ENCODE peak calls at places on chromosomes 4 and X, in seven cellular contexts. W, Z, L, C, N, R and S are unnamed samples.

GRCh38 chr4:99630857-99631256 is 26.8 kb downstream of the C4orf54 start:
- DNase-seq in N (no peak), Z (no peak), W (no peak), C (no peak), R (no peak), L (no peak), S (no peak)

GRCh38 chrX:67328496-67328895 is 215.3 kb upstream of the AR start:
- DNase-seq in L (no peak), R (no peak), N (no peak), W (no peak), C (no peak), Z (no peak), S (no peak)

GRCh38 chr4:179595671-179596410 is 2153.6 kb upstream of the AGA start:
- DNase-seq in N (no peak), L (no peak), Z (peak), W (no peak), C (no peak), R (no peak), S (no peak)

GRCh38 chrX:1903380-1903935 is 288.6 kb downstream of the ASMT start:
- DNase-seq in N (peak), Z (peak), R (no peak), C (no peak), W (no peak), L (no peak), S (no peak)

GRCh38 chr4:7939377-7940108 is at the start of gene AFAP1:
- DNase-seq in W (peak), L (no peak), R (no peak), Z (peak), N (peak), C (peak), S (peak)

GRCh38 chrX:40154853-40155616 is 57.3 kb upstream of the BCOR start:
- DNase-seq in R (no peak), Z (no peak), W (peak), N (peak), C (peak), L (no peak), S (no peak)

GRCh38 chr4:23516719-23517118 is 373.1 kb downstream of the PPARGC1A start:
- DNase-seq in L (no peak), Z (no peak), R (no peak), W (no peak), C (no peak), N (no peak), S (peak)

GRCh38 chr4:70399319-70399718 is 1.6 kb downstream of the OPRPN start:
- DNase-seq in N (no peak), Z (no peak), R (no peak), W (no peak), C (no peak), L (no peak), S (no peak)

GRCh38 chr4:169032883-169033645 is 23.0 kb upstream of the CBR4 start:
- DNase-seq in C (no peak), L (no peak), W (no peak), N (no peak), R (no peak), Z (no peak), S (no peak)

GRCh38 chr4:3877236-3877635 is 111.1 kb downstream of the ADRA2C start:
- DNase-seq in L (no peak), W (no peak), N (no peak), C (no peak), R (no peak), Z (no peak), S (no peak)

GRCh38 chr4:85756938-85757337 is 282.0 kb downstream of the ARHGAP24 start:
- DNase-seq in W (peak), N (no peak), L (no peak), Z (no peak), R (no peak), C (peak), S (no peak)

GRCh38 chrX:54641530-54641929 is 111.5 kb downstream of the GNL3L start:
- DNase-seq in Z (no peak), W (no peak), C (no peak), N (no peak), L (no peak), R (no peak), S (peak)

GRCh38 chrX:45083314-45083713 is 117.4 kb downstream of the DIPK2B start:
- DNase-seq in N (no peak), W (no peak), C (no peak), Z (no peak), R (no peak), L (no peak), S (no peak)

GRCh38 chrX:55107262-55107661 is 18.4 kb downstream of the PAGE2 start:
- DNase-seq in Z (no peak), L (no peak), N (peak), C (no peak), W (no peak), R (no peak), S (no peak)

GRCh38 chrX:154449618-154450017 is 5.7 kb downstream of the FAM50A start:
- DNase-seq in R (no peak), N (no peak), W (no peak), C (no peak), Z (no peak), L (no peak), S (no peak)

GRCh38 chr4:153257151-153257620 is 52.9 kb downstream of the TRIM2 start:
- DNase-seq in C (peak), Z (no peak), L (no peak), W (no peak), N (no peak), R (no peak), S (no peak)

GRCh38 chr4:139015948-139016451 is 419 bp downstream of the NOCT start:
- DNase-seq in W (peak), Z (no peak), R (no peak), N (peak), C (no peak), L (no peak), S (peak)

GRCh38 chr4:2545321-2546013 is 9.0 kb downstream of the FAM193A start:
- DNase-seq in Z (no peak), C (no peak), R (no peak), W (no peak), N (no peak), L (no peak), S (no peak)

GRCh38 chrX:23525531-23525930 is 141.8 kb upstream of the PRDX4 start:
- DNase-seq in R (no peak), W (no peak), Z (no peak), N (no peak), C (no peak), L (no peak), S (peak)

GRCh38 chr4:2402053-2402452 is 16.4 kb downstream of the ZFYVE28 start:
- DNase-seq in C (peak), N (peak), R (no peak), Z (no peak), L (peak), W (peak), S (peak)

GRCh38 chr4:5157721-5158390 is 106.6 kb downstream of the STK32B start:
- DNase-seq in Z (no peak), W (no peak), N (no peak), C (no peak), R (no peak), L (no peak), S (no peak)

DNA sequence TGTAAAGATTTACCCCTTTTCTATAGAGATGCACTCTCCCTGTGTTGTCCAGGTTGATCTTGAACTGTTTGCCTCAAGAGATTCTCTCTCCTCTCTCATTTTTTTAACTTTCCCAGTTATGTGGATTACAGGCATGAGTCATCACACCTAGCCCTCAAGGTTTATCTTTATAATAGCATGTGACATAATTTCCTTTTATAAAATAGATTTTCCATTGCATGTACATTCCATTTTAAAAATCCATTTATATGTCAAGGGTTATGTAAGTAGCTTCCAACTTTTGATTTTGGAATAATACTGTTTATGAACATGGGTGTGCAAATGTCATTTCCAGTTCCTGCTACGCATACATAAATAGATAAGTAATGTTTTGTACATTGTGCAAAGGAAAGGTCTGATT is 20.6 kb downstream of the ZNF721 start:
- DNase-seq in R (no peak), W (no peak), Z (no peak), N (no peak), C (no peak), L (no peak), S (no peak)
- TF ChIP-seq JUND in R (no peak), W (peak), Z (no peak), N (no peak), C (peak), L (no peak), S (no peak)

DNA sequence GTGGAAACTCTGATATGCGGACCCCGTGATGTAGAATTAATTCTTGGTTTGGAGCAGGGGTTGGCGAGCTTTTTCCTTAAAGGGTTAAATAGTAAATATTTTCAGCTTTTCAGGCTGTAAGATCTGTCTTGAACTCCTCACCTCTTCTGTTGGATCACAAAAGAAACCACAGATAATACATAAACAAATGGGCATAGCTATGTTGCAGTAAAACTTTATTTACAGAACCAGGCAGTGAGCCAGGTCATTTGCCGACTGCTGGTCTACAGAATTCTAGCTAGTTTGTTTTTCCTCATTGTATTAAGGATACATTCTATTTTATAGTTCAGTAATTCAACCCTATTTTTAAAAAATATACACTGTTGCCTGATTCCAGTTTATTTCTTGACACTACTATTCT is 116.6 kb downstream of the PAPSS1 start:
- DNase-seq in C (no peak), W (no peak), Z (no peak), R (no peak), L (no peak), N (no peak), S (no peak)
- TF ChIP-seq JUND in C (no peak), W (no peak), Z (no peak), R (no peak), L (no peak), N (no peak), S (no peak)

GRCh38 chr4:183517781-183518180 is 12.9 kb downstream of the ING2 start:
- DNase-seq in W (no peak), N (no peak), L (no peak), C (no peak), Z (no peak), R (no peak), S (no peak)

GRCh38 chr4:183515411-183515810 is 10.6 kb downstream of the ING2 start:
- DNase-seq in Z (no peak), R (no peak), L (no peak), N (no peak), W (no peak), C (no peak), S (no peak)
- TF ChIP-seq JUND in Z (no peak), R (no peak), L (no peak), N (no peak), W (no peak), C (no peak), S (no peak)

GRCh38 chr4:185263419-185263818 is 54.0 kb downstream of the SNX25 start:
- DNase-seq in C (no peak), L (no peak), N (no peak), R (no peak), W (no peak), Z (no peak), S (no peak)
- TF ChIP-seq JUND in C (no peak), L (no peak), N (no peak), R (no peak), W (no peak), Z (no peak), S (no peak)

DNA sequence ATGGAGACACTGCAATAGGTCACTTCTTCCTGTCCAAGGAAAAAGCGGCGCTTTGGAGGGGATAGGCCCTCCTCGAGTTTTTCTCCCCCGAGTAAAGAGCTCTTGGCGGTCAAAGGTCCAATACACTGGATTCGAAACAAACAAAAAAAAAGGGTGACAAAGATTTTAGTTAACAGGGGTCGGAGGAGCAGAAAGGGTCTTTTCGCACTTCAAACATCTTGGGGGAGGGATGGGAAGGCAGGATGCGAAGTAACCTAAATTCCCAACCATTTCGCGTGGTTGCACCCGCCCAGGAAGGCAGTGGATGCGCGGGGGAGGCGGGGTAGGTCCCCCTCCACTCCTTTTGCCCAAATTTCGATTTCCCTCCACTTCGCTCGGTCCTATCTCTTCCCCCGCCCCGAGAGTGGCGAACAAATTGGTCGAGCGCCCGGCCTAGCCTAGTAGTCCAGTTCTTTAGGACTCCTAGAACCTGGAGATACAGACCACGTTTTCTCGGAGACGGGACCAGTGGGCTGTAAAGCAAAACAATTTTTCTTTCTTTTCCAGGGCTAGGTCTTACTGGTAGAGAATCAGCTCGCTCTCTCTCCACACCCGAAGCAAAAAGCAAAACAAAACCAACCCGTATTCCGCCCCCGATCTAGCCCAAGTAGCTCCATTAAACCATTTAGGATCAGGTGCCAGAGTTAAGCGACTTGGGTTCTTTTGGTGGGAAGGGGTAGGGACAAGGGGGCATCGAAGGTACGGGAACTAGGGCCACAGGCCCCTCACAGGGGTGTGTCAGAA is 2.0 kb upstream of the STAG2 start:
- DNase-seq in C (peak), W (peak), Z (no peak), R (no peak), N (no peak), L (no peak), S (peak)
- TF ChIP-seq JUND in C (no peak), W (no peak), Z (no peak), R (no peak), N (no peak), L (no peak), S (no peak)

GRCh38 chr4:52658671-52659015 is 458 bp downstream of the USP46 start:
- DNase-seq in R (no peak), W (peak), Z (no peak), L (no peak), C (peak), N (no peak), S (no peak)

GRCh38 chr4:52657317-52657629 is 1.8 kb downstream of the USP46 start:
- DNase-seq in N (no peak), W (no peak), C (no peak), R (no peak), Z (no peak), L (no peak), S (no peak)

GRCh38 chr4:52659722-52660261 is 691 bp upstream of the USP46 start:
- DNase-seq in L (no peak), N (peak), R (no peak), Z (no peak), C (peak), W (peak), S (peak)

GRCh38 chr4:52659016-52659721 is at the start of gene USP46:
- DNase-seq in W (peak), Z (peak), R (no peak), C (peak), N (peak), L (no peak), S (peak)

DNA sequence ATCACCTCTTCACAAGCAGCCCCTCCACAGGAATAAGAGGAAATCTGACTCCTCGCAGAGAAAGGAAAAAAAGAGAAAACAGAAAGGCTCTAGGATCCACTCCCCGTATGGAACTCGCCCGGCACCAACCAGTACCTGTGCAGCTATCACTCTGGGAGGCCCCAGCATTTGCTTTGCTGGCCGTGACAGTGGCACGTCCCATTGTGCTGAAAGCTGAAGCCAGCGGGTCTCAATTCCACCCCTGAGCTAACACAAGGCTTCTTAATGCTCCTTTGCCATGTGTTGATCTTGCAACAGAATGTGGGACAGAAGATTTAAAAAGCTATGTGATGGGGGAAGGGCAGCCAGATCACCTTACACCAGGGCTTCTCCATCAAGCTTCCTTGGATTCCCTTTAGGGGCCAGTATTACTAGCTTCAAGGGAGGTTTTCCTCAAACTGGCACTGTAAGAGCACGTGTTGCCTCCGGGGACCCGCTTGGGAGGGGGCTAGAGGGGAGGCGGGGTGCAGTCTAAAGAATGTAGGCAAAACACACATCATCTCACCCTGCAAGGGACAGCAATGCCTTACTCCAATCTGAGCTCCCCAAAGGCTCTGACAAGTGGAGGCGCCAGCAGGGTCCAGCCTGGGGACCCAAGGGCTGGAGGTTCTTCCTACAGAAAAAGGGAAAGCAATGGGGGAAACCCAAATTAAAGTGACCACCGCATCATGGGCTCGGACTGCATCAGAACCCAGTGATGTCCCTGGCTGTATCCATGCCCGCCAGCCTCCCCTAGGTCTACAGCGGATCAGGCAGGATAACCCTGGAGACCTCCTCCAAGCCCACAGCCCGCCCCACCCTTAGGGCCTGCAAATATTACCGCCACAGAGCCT is 1.2 kb downstream of the USP46 start:
- DNase-seq in L (peak), R (no peak), C (peak), N (no peak), W (no peak), Z (peak), S (no peak)
- TF ChIP-seq JUND in L (no peak), R (no peak), C (no peak), N (no peak), W (no peak), Z (no peak), S (no peak)

DNA sequence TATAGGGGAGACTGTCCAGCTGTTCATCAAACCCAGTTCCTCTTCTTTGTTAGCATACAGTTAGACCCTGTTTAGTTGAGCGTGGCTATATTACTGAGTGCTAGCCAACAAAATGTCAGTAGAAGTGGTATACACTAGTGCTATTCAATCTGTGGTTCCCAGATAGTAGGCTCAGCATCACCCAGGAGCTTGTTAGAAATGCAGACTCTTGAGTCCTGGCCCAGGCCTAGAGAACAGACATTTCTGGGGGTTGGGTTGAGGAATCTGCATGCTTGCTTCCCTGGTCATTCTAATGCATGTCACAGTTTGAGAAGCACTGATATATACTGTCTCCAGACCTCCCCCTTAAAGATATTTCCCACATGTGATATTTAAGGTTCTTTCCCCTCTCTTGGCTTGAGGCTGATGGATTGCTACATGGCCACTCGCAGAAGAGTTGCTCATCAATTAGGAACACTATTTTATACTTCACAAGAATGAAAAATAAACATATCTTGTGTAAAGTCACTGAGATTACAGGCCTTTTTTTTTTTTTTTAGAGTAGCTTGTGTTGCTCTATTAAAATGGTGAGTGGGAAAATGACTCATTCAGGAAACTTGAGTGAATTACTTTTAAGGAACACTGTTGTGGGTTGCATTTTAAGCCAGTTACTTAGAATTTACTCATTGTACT is 289.0 kb downstream of the STIM2 start:
- DNase-seq in R (no peak), Z (no peak), C (no peak), W (no peak), N (no peak), L (no peak), S (no peak)
- TF ChIP-seq JUND in R (no peak), Z (no peak), C (no peak), W (no peak), N (no peak), L (no peak), S (no peak)

GRCh38 chr4:106367072-106367471 is 1.5 kb downstream of the GIMD1 start:
- DNase-seq in Z (no peak), N (no peak), W (no peak), L (no peak), R (no peak), C (no peak), S (no peak)
- TF ChIP-seq JUND in Z (no peak), N (no peak), W (no peak), L (no peak), R (no peak), C (no peak), S (no peak)

GRCh38 chr4:150176559-150176958 is 98.3 kb downstream of the DCLK2 start:
- DNase-seq in R (no peak), C (peak), W (no peak), N (no peak), L (no peak), Z (no peak), S (no peak)

GRCh38 chr4:150178161-150178560 is 99.9 kb downstream of the DCLK2 start:
- DNase-seq in N (no peak), Z (no peak), L (no peak), R (no peak), C (no peak), W (no peak), S (no peak)

GRCh38 chr4:150173854-150174398 is 95.7 kb downstream of the DCLK2 start:
- DNase-seq in R (no peak), W (no peak), C (no peak), N (no peak), L (no peak), Z (no peak), S (no peak)

DNA sequence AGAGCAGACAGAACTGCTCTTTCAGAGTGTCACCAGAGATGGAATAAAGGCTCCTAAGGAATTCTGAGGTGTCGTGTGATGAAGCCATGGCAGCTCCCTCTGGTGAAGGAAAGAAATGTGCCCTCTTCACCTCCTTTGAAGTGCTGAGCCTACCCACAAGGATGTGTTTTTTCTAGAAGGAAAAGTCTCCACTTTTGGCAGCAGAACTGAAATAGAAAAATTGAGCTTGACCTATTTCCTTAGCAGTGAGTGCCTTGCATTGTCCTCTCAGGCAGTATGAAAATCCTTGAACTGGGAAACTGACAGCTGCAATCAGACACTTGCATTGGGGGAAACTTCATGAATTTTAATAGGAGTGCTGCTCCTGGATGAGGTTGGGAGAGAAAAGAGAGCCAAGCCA is 95.2 kb downstream of the DCLK2 start:
- DNase-seq in W (no peak), N (no peak), Z (no peak), L (no peak), C (no peak), R (no peak), S (no peak)
- TF ChIP-seq JUND in W (no peak), N (no peak), Z (no peak), L (no peak), C (no peak), R (no peak), S (no peak)

GRCh38 chr4:105426187-105426897 is 47.5 kb downstream of the PPA2 start:
- DNase-seq in N (no peak), Z (no peak), R (no peak), L (no peak), W (no peak), C (no peak), S (no peak)
- TF ChIP-seq JUND in N (no peak), Z (no peak), R (no peak), L (no peak), W (no peak), C (no peak), S (no peak)